ENCODE peak calls at places on chromosomes 16 and 17, in seven cellular contexts. M, R, J, Q, S, V and H are unnamed samples.

GRCh38 chr16:30356401-30357084 is 1.4 kb upstream of the CD2BP2 start:
- DNase-seq in M (no peak), R (peak; percentile 40), J (no peak), Q (peak; percentile 34), S (no peak), V (no peak), H (no peak)

GRCh38 chr16:31487720-31488629 is 5.1 kb downstream of the SLC5A2 start:
- DNase-seq in M (peak; percentile 25), R (peak; percentile 86), J (peak; percentile 51), Q (no peak), S (no peak), V (no peak), H (no peak)

GRCh38 chr16:8848939-8849391 is 19.8 kb downstream of the CARHSP1 start:
- DNase-seq in M (peak; percentile 41), R (no peak), J (no peak), Q (no peak), S (peak; percentile 30), V (no peak), H (no peak)

GRCh38 chr16:85354623-85355514 is 242.6 kb upstream of the CIBAR2 start:
- DNase-seq in M (peak; percentile 87), R (no peak), J (no peak), Q (no peak), S (peak; percentile 17), V (peak; percentile 60), H (peak; percentile 88)

GRCh38 chr17:48155889-48156670 is 48.5 kb downstream of the SNX11 start:
- DNase-seq in M (no peak), R (no peak), J (no peak), Q (no peak), S (no peak), V (no peak), H (no peak)

GRCh38 chr16:88335150-88335685 is 47.5 kb upstream of the ZNF469 start:
- DNase-seq in M (no peak), R (no peak), J (no peak), Q (no peak), S (no peak), V (no peak), H (no peak)

GRCh38 chr17:70168044-70168978 is 1.0 kb upstream of the KCNJ2 start:
- DNase-seq in M (peak; percentile 80), R (peak; percentile 76), J (peak; percentile 46), Q (peak; percentile 31), S (peak; percentile 25), V (peak; percentile 74), H (peak; percentile 12)

GRCh38 chr16:54077412-54077821 is 209.2 kb downstream of the IRX3 start:
- DNase-seq in M (peak; percentile 64), R (no peak), J (no peak), Q (no peak), S (no peak), V (peak; percentile 33), H (peak; percentile 4)

GRCh38 chr17:21528031-21528684 is 152.0 kb downstream of the KCNJ12 start:
- DNase-seq in M (no peak), R (no peak), J (no peak), Q (no peak), S (no peak), V (no peak), H (no peak)

GRCh38 chr16:53999841-54000240 is 286.7 kb downstream of the IRX3 start:
- DNase-seq in M (peak; percentile 46), R (no peak), J (no peak), Q (no peak), S (no peak), V (peak; percentile 42), H (no peak)

GRCh38 chr16:69860233-69861231 is 90.6 kb upstream of the CLEC18A start:
- DNase-seq in M (no peak), R (no peak), J (no peak), Q (no peak), S (no peak), V (no peak), H (no peak)

GRCh38 chr17:69858460-69858859 is 216.6 kb upstream of the KCNJ16 start:
- DNase-seq in M (no peak), R (no peak), J (no peak), Q (no peak), S (no peak), V (no peak), H (no peak)

GRCh38 chr17:82374626-82375331 is 3.2 kb downstream of the UTS2R start:
- DNase-seq in M (no peak), R (no peak), J (no peak), Q (no peak), S (no peak), V (no peak), H (no peak)

GRCh38 chr17:62637809-62638208 is 10.3 kb downstream of the MRC2 start:
- DNase-seq in M (no peak), R (no peak), J (no peak), Q (no peak), S (no peak), V (no peak), H (no peak)

GRCh38 chr17:77297693-77298666 is 157.2 kb downstream of the SEC14L1 start:
- DNase-seq in M (no peak), R (no peak), J (no peak), Q (no peak), S (no peak), V (no peak), H (no peak)

GRCh38 chr17:70084476-70084875 is 9.5 kb downstream of the KCNJ16 start:
- DNase-seq in M (peak; percentile 28), R (no peak), J (no peak), Q (no peak), S (no peak), V (no peak), H (no peak)

GRCh38 chr17:68460715-68461114 is 3.4 kb upstream of the WIPI1 start:
- DNase-seq in M (peak; percentile 45), R (no peak), J (peak; percentile 78), Q (no peak), S (no peak), V (no peak), H (no peak)

GRCh38 chr17:81097943-81098308 is 63.0 kb downstream of the BAIAP2 start:
- DNase-seq in M (no peak), R (peak; percentile 61), J (no peak), Q (no peak), S (no peak), V (no peak), H (no peak)

GRCh38 chr17:32264823-32265191 is 825 bp upstream of the RHBDL3 start:
- DNase-seq in M (no peak), R (no peak), J (no peak), Q (no peak), S (no peak), V (no peak), H (no peak)

GRCh38 chr16:19860146-19861030 is 24.3 kb downstream of the GPRC5B start:
- DNase-seq in M (peak; percentile 8), R (no peak), J (no peak), Q (no peak), S (no peak), V (peak; percentile 98), H (no peak)

GRCh38 chr17:9195346-9195870 is 174.1 kb downstream of the NTN1 start:
- DNase-seq in M (no peak), R (no peak), J (no peak), Q (no peak), S (no peak), V (no peak), H (no peak)

GRCh38 chr16:17474572-17474971 is 3.8 kb upstream of the XYLT1 start:
- DNase-seq in M (no peak), R (no peak), J (peak; percentile 42), Q (no peak), S (no peak), V (no peak), H (no peak)

GRCh38 chr16:56591377-56592060 is 2.2 kb downstream of the MT3 start:
- DNase-seq in M (no peak), R (no peak), J (no peak), Q (no peak), S (no peak), V (no peak), H (no peak)

DNA sequence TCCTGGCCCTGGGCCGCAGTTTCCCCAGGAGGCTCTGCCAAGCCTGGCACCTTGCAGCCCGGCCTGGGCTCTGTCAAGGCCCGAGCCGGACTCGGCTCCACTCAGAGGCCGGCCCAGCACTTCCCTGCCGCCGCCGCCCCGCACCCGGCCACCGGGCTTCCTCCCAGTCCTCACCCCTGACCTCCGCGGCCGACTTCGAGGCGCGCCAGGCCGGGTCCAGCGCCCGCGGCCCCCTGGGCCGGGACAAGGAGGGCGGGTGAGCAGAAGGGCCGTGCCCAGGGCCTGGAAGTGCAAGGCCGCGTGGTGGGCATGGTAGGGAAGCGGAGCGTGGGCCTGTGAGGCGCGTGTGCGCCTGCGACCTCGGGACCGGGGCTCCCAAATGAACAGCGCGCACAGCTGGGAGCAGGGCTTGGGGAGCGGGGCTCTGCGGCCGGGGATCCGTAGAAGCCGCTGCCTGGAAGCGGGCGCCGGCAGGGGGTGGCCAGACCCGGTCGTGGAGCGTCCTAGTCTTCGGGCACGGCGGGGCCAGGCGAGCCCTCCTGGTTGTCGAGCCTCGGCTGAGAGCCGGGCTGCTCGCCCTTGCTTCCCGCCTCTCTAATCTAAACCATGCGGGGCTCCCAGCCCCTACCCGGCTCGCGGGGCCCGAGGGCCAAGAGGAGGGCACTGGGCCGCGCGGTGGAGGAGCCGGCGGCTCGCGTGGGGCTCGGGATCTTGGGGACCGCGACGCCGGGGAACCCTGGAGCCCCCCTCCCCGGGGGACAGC is 503 bp upstream of the TBX4 start:
- DNase-seq in M (peak; percentile 46), R (no peak), J (no peak), Q (no peak), S (no peak), V (no peak), H (no peak)
- H3K4me3 ChIP-seq in M (peak overlapping the region; percentile 63), R (peak overlapping the region; percentile 24), J (no peak overlapping the region), Q (no peak overlapping the region), S (no peak overlapping the region), V (no peak overlapping the region), H (no peak overlapping the region)

GRCh38 chr17:64056269-64057005 is 36.0 kb upstream of the ICAM2 start:
- DNase-seq in M (no peak), R (no peak), J (peak; percentile 69), Q (no peak), S (no peak), V (no peak), H (no peak)

GRCh38 chr17:64053101-64053500 is 32.7 kb upstream of the ICAM2 start:
- DNase-seq in M (no peak), R (no peak), J (no peak), Q (no peak), S (no peak), V (no peak), H (no peak)

GRCh38 chr17:64057701-64058263 is 37.3 kb upstream of the ICAM2 start:
- DNase-seq in M (no peak), R (no peak), J (no peak), Q (no peak), S (no peak), V (no peak), H (no peak)

GRCh38 chr17:64054304-64054703 is 33.9 kb upstream of the ICAM2 start:
- DNase-seq in M (no peak), R (no peak), J (no peak), Q (no peak), S (no peak), V (no peak), H (no peak)

GRCh38 chr17:64055183-64056142 is 35.0 kb upstream of the ICAM2 start:
- DNase-seq in M (no peak), R (no peak), J (no peak), Q (no peak), S (no peak), V (no peak), H (no peak)
- TF ChIP-seq CTCF in M (no peak), R (no peak), J (no peak), Q (no peak), S (no peak), V (no peak), H (no peak)

GRCh38 chr17:14070344-14071007 is 1.2 kb downstream of the COX10 start:
- DNase-seq in M (no peak), R (no peak), J (no peak), Q (no peak), S (no peak), V (no peak), H (no peak)
- H3K4me3 ChIP-seq in M (peak overlapping the region; percentile 99), R (peak overlapping the region; percentile 89), J (peak overlapping the region; percentile 96), Q (peak overlapping the region; percentile 97), S (no peak overlapping the region), V (peak overlapping the region; percentile 99), H (peak overlapping the region; percentile 96)

GRCh38 chr16:82630688-82631087 is 3.9 kb downstream of the CDH13 start:
- DNase-seq in M (peak; percentile 61), R (no peak), J (no peak), Q (no peak), S (no peak), V (no peak), H (no peak)
- TF ChIP-seq CTCF in M (peak; percentile 31), R (peak; percentile 29), J (no peak), Q (peak; percentile 26), S (peak; percentile 44), V (peak; percentile 45), H (peak; percentile 41)